ENCODE peak calls at places on chromosomes 3 and 15, in ten cellular contexts. O is mesendoderm; Y is activated CD8-positive, alpha-beta memory T cell treated with anti-CD3 and anti-CD28 coated beads for 48 hours; N is HepG2; D is NCI-H2171 treated with DMSO at 0.1 percent for 48 hours; T is activated T-helper 1 cell treated with anti-CD3 and anti-CD28 coated beads, Interleukin-12 subunit alpha, Interleukin-12 subunit beta, Interleukin-2, Interleukin-4 antibody, amounts not matched to agents 30 ng/mL and 10 ng/mL and 1 ng/mL, durations not matched to agents 14 hours and 24 hours and 36 hours; C is kidney glomerular epithelial cell; M is PC-3; R is activated naive CD4-positive, alpha-beta T cell; V is myocyte. X is an unnamed sample.

GRCh38 chr3:5092018-5092417 is 30.1 kb upstream of the ARL8B start:
- DNase-seq in O (no peak), M (peak; percentile 51), T (no peak), C (no peak), R (no peak), V (no peak), Y (no peak), D (no peak), N (peak; percentile 35), X (no peak)

GRCh38 chr15:34581043-34581365 is 2.4 kb downstream of the GOLGA8B start:
- DNase-seq in D (no peak), R (no peak), O (no peak), C (no peak), Y (no peak), T (no peak), V (no peak), N (no peak), M (no peak), X (no peak)

GRCh38 chr3:126389112-126389791 is 5.5 kb upstream of the CFAP100 start:
- DNase-seq in V (peak; percentile 70), C (peak; percentile 50), M (peak; percentile 85), Y (peak; percentile 24), D (peak; percentile 48), O (peak; percentile 97), R (no peak), N (peak; percentile 93), T (peak; percentile 3), X (peak; percentile 88)

GRCh38 chr3:178967184-178967532 is 104.5 kb downstream of the ZMAT3 start:
- DNase-seq in N (no peak), D (no peak), Y (no peak), R (no peak), V (no peak), C (peak; percentile 50), M (no peak), T (no peak), O (no peak), X (no peak)

GRCh38 chr15:64634576-64635485 is 140.6 kb downstream of the RBPMS2 start:
- DNase-seq in V (peak; percentile 38), N (peak; percentile 72), Y (no peak), T (peak; percentile 41), R (no peak), C (peak; percentile 88), M (no peak), O (peak; percentile 99), D (peak; percentile 53), X (peak; percentile 84)

GRCh38 chr15:81303241-81304225 is 20.4 kb downstream of the STARD5 start:
- DNase-seq in Y (no peak), C (no peak), R (no peak), M (no peak), N (no peak), O (no peak), V (no peak), T (no peak), D (no peak), X (no peak)

GRCh38 chr3:81492048-81492447 is 269.4 kb downstream of the GBE1 start:
- DNase-seq in M (no peak), R (no peak), C (no peak), T (no peak), V (no peak), Y (no peak), D (no peak), N (no peak), O (no peak), X (no peak)

GRCh38 chr3:100083209-100083608 is 31.1 kb downstream of the FILIP1L start:
- DNase-seq in O (no peak), Y (no peak), T (no peak), M (no peak), N (no peak), R (no peak), V (no peak), D (no peak), C (no peak), X (no peak)

GRCh38 chr3:23620044-23620443 is 185.7 kb upstream of the UBE2E1 start:
- DNase-seq in T (no peak), M (no peak), D (no peak), O (peak; percentile 31), Y (no peak), V (no peak), R (no peak), C (no peak), N (no peak), X (no peak)

GRCh38 chr3:24513463-24513862 is 18.8 kb upstream of the THRB start:
- DNase-seq in M (peak; percentile 72), N (no peak), T (no peak), O (no peak), D (no peak), Y (no peak), V (no peak), C (no peak), R (no peak), X (no peak)

GRCh38 chr3:147419731-147420360 is 10.7 kb downstream of the ZIC1 start:
- DNase-seq in D (no peak), T (no peak), N (no peak), M (no peak), O (no peak), Y (no peak), V (no peak), C (no peak), R (no peak), X (no peak)

GRCh38 chr3:4752201-4753072 is 226.8 kb upstream of the BHLHE40 start:
- DNase-seq in O (peak; percentile 47), R (no peak), N (peak; percentile 92), C (peak; percentile 95), T (no peak), V (no peak), D (no peak), Y (no peak), M (no peak), X (peak; percentile 99)

GRCh38 chr3:130093741-130094391 is 12.2 kb downstream of the ALG1L2 start:
- DNase-seq in O (peak; percentile 49), T (peak; percentile 34), D (no peak), N (no peak), C (no peak), M (no peak), R (no peak), V (peak; percentile 79), Y (no peak), X (no peak)

GRCh38 chr15:29934251-29934650 is 112.0 kb upstream of the TJP1 start:
- DNase-seq in M (peak; percentile 99), Y (no peak), D (no peak), R (no peak), T (no peak), N (no peak), O (no peak), V (no peak), C (no peak), X (peak; percentile 53)

GRCh38 chr3:115947325-115947724 is 324.0 kb downstream of the GAP43 start:
- DNase-seq in N (no peak), O (no peak), M (no peak), D (no peak), V (no peak), R (no peak), Y (no peak), T (no peak), C (no peak), X (no peak)

GRCh38 chr3:134463676-134464611 is 21.8 kb downstream of the ANAPC13 start:
- DNase-seq in M (no peak), O (peak; percentile 99), R (no peak), D (no peak), T (no peak), V (peak; percentile 88), Y (no peak), N (no peak), C (no peak), X (no peak)

GRCh38 chr3:138434875-138435772 is 708 bp downstream of the ESYT3 start:
- DNase-seq in V (peak; percentile 73), R (no peak), C (no peak), N (no peak), Y (no peak), T (no peak), D (peak; percentile 55), O (peak; percentile 45), M (no peak), X (peak; percentile 51)